ENCODE peak calls at places on chromosomes 3 and 15, in six cellular contexts. Q, M, H, K, O and C are unnamed samples.

GRCh38 chr3:69784854-69785523 is 45.7 kb downstream of the MITF start:
- DNase-seq in M (peak), Q (peak), H (no peak), K (no peak), O (no peak), C (peak)

GRCh38 chr3:154901263-154901662 is 178.9 kb upstream of the MME start:
- DNase-seq in O (no peak), Q (no peak), M (no peak), K (no peak), H (no peak), C (no peak)

GRCh38 chr3:159829056-159829995 is 159.3 kb upstream of the IL12A start:
- DNase-seq in M (peak), K (no peak), Q (no peak), H (no peak), O (peak), C (no peak)

GRCh38 chr3:52433328-52434060 is 11.4 kb downstream of the SEMA3G start:
- DNase-seq in K (peak), M (no peak), Q (no peak), H (no peak), O (no peak), C (no peak)

GRCh38 chr3:46187876-46188275 is 20.2 kb downstream of the CCR1 start:
- DNase-seq in Q (no peak), K (no peak), M (no peak), H (no peak), O (no peak), C (no peak)

GRCh38 chr15:79218588-79219200 is 63.8 kb upstream of the ANKRD34C start:
- DNase-seq in M (peak), K (no peak), O (no peak), Q (peak), H (no peak), C (no peak)

GRCh38 chr3:140242818-140243276 is 307.9 kb downstream of the CLSTN2 start:
- DNase-seq in M (peak), K (no peak), Q (no peak), O (no peak), H (no peak), C (peak)

GRCh38 chr3:52670621-52671521 is 14.8 kb downstream of the PBRM1 start:
- DNase-seq in H (no peak), Q (peak), M (peak), K (no peak), O (no peak), C (no peak)

GRCh38 chr3:122784436-122784835 is 9.2 kb downstream of the HSPBAP1 start:
- DNase-seq in Q (no peak), M (no peak), H (no peak), O (no peak), K (no peak), C (no peak)